ENCODE peak calls at places on chromosomes 11 and 22, in eight cellular contexts. W is AG04450; I is left kidney; P is HuH-7; N is body of pancreas; G is KG1; C is activated CD4-positive, alpha-beta T cell treated with anti-CD3 and anti-CD28 coated beads, Interleukin-2, amount 50 U/mL, for 1 hour; O is K562. T is an unnamed sample.

GRCh38 chr11:112206071-112206470 is 20.2 kb upstream of the PTS start:
- DNase-seq in G (no peak), W (no peak), P (no peak), I (no peak), N (no peak), C (no peak), O (no peak), T (no peak)

GRCh38 chr11:102883132-102883531 is 8.3 kb upstream of the MMP12 start:
- DNase-seq in N (no peak), I (no peak), G (no peak), O (no peak), W (no peak), C (no peak), P (no peak), T (no peak)

GRCh38 chr11:57800444-57801184 is 39.0 kb downstream of the CTNND1 start:
- DNase-seq in O (peak), C (no peak), G (peak), W (peak), I (peak), N (peak), P (no peak), T (peak)

GRCh38 chr11:108135845-108136599 is 14.7 kb downstream of the ACAT1 start:
- DNase-seq in I (no peak), N (no peak), O (no peak), C (peak), W (no peak), G (no peak), P (no peak), T (no peak)

GRCh38 chr11:47453365-47453764 is 4.4 kb upstream of the RAPSN start:
- DNase-seq in C (no peak), W (no peak), O (no peak), P (no peak), N (no peak), I (no peak), G (no peak), T (no peak)

GRCh38 chr22:21099578-21099977 is 53.8 kb downstream of the LRRC74B start:
- DNase-seq in G (no peak), N (no peak), I (no peak), O (no peak), C (no peak), P (no peak), W (no peak), T (no peak)

GRCh38 chr11:74522776-74523175 is 29.3 kb upstream of the LIPT2 start:
- DNase-seq in I (no peak), P (no peak), W (no peak), G (no peak), C (no peak), O (no peak), N (no peak), T (no peak)

GRCh38 chr11:120565436-120566155 is 54.0 kb downstream of the GRIK4 start:
- DNase-seq in I (peak), W (no peak), N (no peak), C (no peak), G (no peak), O (no peak), P (no peak), T (no peak)

GRCh38 chr11:65468874-65469333 is 29.9 kb upstream of the MALAT1 start:
- DNase-seq in P (peak), I (peak), G (no peak), C (peak), W (no peak), N (peak), O (peak), T (peak)

GRCh38 chr22:49838771-49839717 is 11.4 kb upstream of the BRD1 start:
- DNase-seq in P (peak), G (peak), W (no peak), O (no peak), C (peak), I (peak), N (no peak), T (no peak)

GRCh38 chr11:45652781-45653180 is 12.6 kb downstream of the CHST1 start:
- DNase-seq in N (no peak), G (no peak), P (no peak), O (no peak), W (no peak), I (no peak), C (no peak), T (no peak)

GRCh38 chr22:44357962-44358553 is 45.3 kb upstream of the SHISAL1 start:
- DNase-seq in C (no peak), I (peak), N (peak), O (no peak), G (no peak), W (no peak), P (no peak), T (no peak)

GRCh38 chr11:93591247-93591898 is 48.2 kb upstream of the SMCO4 start:
- DNase-seq in I (peak), O (no peak), N (no peak), G (no peak), C (no peak), W (no peak), P (no peak), T (peak)

GRCh38 chr11:23789938-23790371 is 706.9 kb upstream of the LUZP2 start:
- DNase-seq in O (no peak), W (peak), P (no peak), N (no peak), C (no peak), I (no peak), G (no peak), T (no peak)

GRCh38 chr11:11252403-11252802 is 100.6 kb downstream of the CSNK2A3 start:
- DNase-seq in W (no peak), N (no peak), I (no peak), P (no peak), O (no peak), C (no peak), G (no peak), T (no peak)

GRCh38 chr11:132024587-132025295 is 654.3 kb downstream of the NTM start:
- DNase-seq in N (no peak), G (no peak), C (no peak), P (no peak), I (peak), O (no peak), W (peak), T (no peak)

GRCh38 chr11:790721-791564 is 1.1 kb upstream of the CEND1 start:
- DNase-seq in O (no peak), G (no peak), C (no peak), P (no peak), N (no peak), I (no peak), W (no peak), T (no peak)

GRCh38 chr11:122663764-122664163 is 8.2 kb downstream of the UBASH3B start:
- DNase-seq in P (no peak), W (no peak), N (no peak), O (no peak), C (no peak), G (no peak), I (no peak), T (no peak)

GRCh38 chr11:113805640-113806039 is 26.0 kb downstream of the CLDN25 start:
- DNase-seq in O (no peak), N (no peak), P (no peak), C (no peak), W (no peak), I (peak), G (no peak), T (no peak)

T was measured in AML-193.